ENCODE peak calls at places on chromosomes 16 and 17, in five cellular contexts. D is D341Med; X is stimulated activated CD8-positive, alpha-beta memory T cell treated with anti-CD3 and anti-CD28 coated beads, Interleukin-7, amount 100 ng/mL, for 24 hours; O is GM04503; B is NCI-H69. I is an unnamed sample.

GRCh38 chr16:81940781-81941560 is 70.3 kb downstream of the SDR42E1 start:
- DNase-seq in D (no peak), X (no peak), O (peak; percentile 37), B (peak; percentile 42), I (no peak)

GRCh38 chr17:5800646-5801045 is 216.3 kb upstream of the NLRP1 start:
- DNase-seq in D (no peak), X (no peak), O (no peak), B (no peak), I (no peak)

GRCh38 chr16:57233944-57234706 is 10.9 kb upstream of the ARL2BP start:
- DNase-seq in D (no peak), X (no peak), O (no peak), B (peak; percentile 18), I (no peak)

GRCh38 chr17:69812240-69812837 is 262.7 kb upstream of the KCNJ16 start:
- DNase-seq in D (no peak), X (no peak), O (no peak), B (no peak), I (no peak)

GRCh38 chr17:67386965-67387551 is 10.0 kb downstream of the PITPNC1 start:
- DNase-seq in D (peak; percentile 81), X (peak; percentile 57), O (no peak), B (peak; percentile 74), I (peak; percentile 58)

GRCh38 chr16:85453701-85454100 is 159.4 kb upstream of the GSE1 start:
- DNase-seq in D (no peak), X (no peak), O (no peak), B (no peak), I (no peak)

GRCh38 chr16:20901441-20902112 is 1.0 kb downstream of the LYRM1 start:
- DNase-seq in D (peak; percentile 33), X (no peak), O (no peak), B (peak; percentile 64), I (no peak)

GRCh38 chr17:35170968-35171771 is 23.0 kb downstream of the SLC35G3 start:
- DNase-seq in D (no peak), X (no peak), O (no peak), B (peak; percentile 9), I (no peak)

GRCh38 chr16:84730406-84731106 is 30.8 kb downstream of the USP10 start:
- DNase-seq in D (no peak), X (no peak), O (peak; percentile 78), B (peak; percentile 50), I (no peak)

GRCh38 chr17:82978765-82979349 is 100.6 kb upstream of the METRNL start:
- DNase-seq in D (no peak), X (no peak), O (no peak), B (no peak), I (no peak)

GRCh38 chr16:4613636-4614570 is 785 bp downstream of the UBALD1 start:
- DNase-seq in D (peak; percentile 69), X (no peak), O (no peak), B (peak; percentile 76), I (peak; percentile 35)

GRCh38 chr16:69469807-69470561 is 45.6 kb downstream of the CYB5B start:
- DNase-seq in D (no peak), X (no peak), O (no peak), B (peak; percentile 9), I (peak; percentile 21)

GRCh38 chr16:30951785-30952184 is 2.9 kb downstream of the ORAI3 start:
- DNase-seq in D (no peak), X (no peak), O (no peak), B (no peak), I (no peak)

GRCh38 chr16:75264531-75264998 is 13.1 kb upstream of the BCAR1 start:
- DNase-seq in D (no peak), X (no peak), O (no peak), B (peak; percentile 75), I (no peak)

GRCh38 chr17:48002208-48002919 is 31.5 kb downstream of the CDK5RAP3 start:
- DNase-seq in D (peak; percentile 41), X (no peak), O (no peak), B (peak; percentile 97), I (no peak)

GRCh38 chr16:8355714-8356113 is 234.6 kb downstream of the TMEM114 start:
- DNase-seq in D (peak; percentile 38), X (no peak), O (no peak), B (no peak), I (no peak)

GRCh38 chr16:67249178-67249759 is 490 bp downstream of the SLC9A5 start:
- DNase-seq in D (no peak), X (no peak), O (no peak), B (no peak), I (no peak)

GRCh38 chr17:73863761-73864535 is 219.7 kb upstream of the SDK2 start:
- DNase-seq in D (no peak), X (no peak), O (no peak), B (no peak), I (no peak)

GRCh38 chr17:7408341-7408740 is 696 bp downstream of the NLGN2 start:
- DNase-seq in D (no peak), X (no peak), O (no peak), B (no peak), I (no peak)

GRCh38 chr17:17745476-17746455 is 64.5 kb downstream of the RAI1 start:
- DNase-seq in D (no peak), X (no peak), O (no peak), B (peak; percentile 50), I (no peak)

GRCh38 chr17:34156741-34157589 is 98.1 kb upstream of the CCL2 start:
- DNase-seq in D (no peak), X (no peak), O (no peak), B (peak; percentile 71), I (no peak)

GRCh38 chr16:68826652-68827051 is 16.7 kb upstream of the TANGO6 start:
- DNase-seq in D (no peak), X (no peak), O (no peak), B (no peak), I (no peak)

GRCh38 chr16:35575432-35575821 is 2116.0 kb downstream of the TP53TG3F start:
- DNase-seq in D (no peak), X (no peak), O (no peak), B (no peak), I (no peak)

GRCh38 chr16:53291757-53292392 is 142.4 kb upstream of the RBL2 start:
- DNase-seq in D (no peak), X (no peak), O (peak; percentile 11), B (no peak), I (no peak)

GRCh38 chr17:37131064-37131463 is 182.3 kb downstream of the AATF start:
- DNase-seq in D (no peak), X (no peak), O (no peak), B (no peak), I (no peak)

GRCh38 chr17:71764507-71764906 is 356.3 kb upstream of the SOX9 start:
- DNase-seq in D (peak; percentile 62), X (no peak), O (no peak), B (peak; percentile 57), I (no peak)

GRCh38 chr16:30740364-30741251 is 7.6 kb upstream of the PHKG2 start:
- DNase-seq in D (no peak), X (no peak), O (no peak), B (no peak), I (no peak)

GRCh38 chr17:57810740-57811632 is 38.9 kb downstream of the MRPS23 start:
- DNase-seq in D (peak; percentile 71), X (no peak), O (no peak), B (peak; percentile 99), I (no peak)